ENCODE peak calls at places on chromosomes 5 and 9, in nine cellular contexts. Q is IMR-90, U is tibial artery, L is cardiac muscle cell, M is A673, O is uterus, G is heart left ventricle, P is H7, C is astrocyte. A is an unnamed sample. For H3K36me3, the result is how much of the 10 kb centered on the place peaks cover.

GRCh38 chr5:126615286-126615685 is 14.5 kb downstream of the PHAX start:
- DNase-seq in Q (no peak), O (no peak), M (no peak), L (no peak), P (no peak), G (no peak), C (no peak), U (no peak), A (no peak)

GRCh38 chr9:126719677-126720435 is 85.0 kb upstream of the ZBTB43 start:
- DNase-seq in M (peak), L (peak), C (peak), O (no peak), U (peak), Q (peak), P (peak), G (peak), A (peak)

GRCh38 chr9:112793213-112793810 is 42.8 kb downstream of the SNX30 start:
- DNase-seq in Q (peak), U (peak), G (peak), M (peak), C (peak), L (peak), O (peak), P (peak), A (peak)

GRCh38 chr9:127535834-127536233 is 76.2 kb upstream of the STXBP1 start:
- DNase-seq in M (no peak), G (no peak), L (no peak), C (no peak), P (no peak), U (no peak), O (peak), Q (peak), A (peak)

GRCh38 chr5:145129797-145130196 is 705.3 kb downstream of the PRELID2 start:
- DNase-seq in L (no peak), P (no peak), M (no peak), U (no peak), C (no peak), Q (no peak), G (no peak), O (no peak), A (no peak)

GRCh38 chr9:113579270-113580040 is 115.9 kb downstream of the RGS3 start:
- DNase-seq in O (no peak), P (peak), C (no peak), M (no peak), Q (peak), U (peak), L (no peak), G (peak), A (no peak)

GRCh38 chr9:94011134-94011533 is 56.0 kb upstream of the BARX1 start:
- DNase-seq in C (no peak), O (peak), P (no peak), G (no peak), M (no peak), Q (no peak), U (no peak), L (peak), A (peak)

GRCh38 chr5:150070277-150070638 is 16.1 kb downstream of the CSF1R start:
- DNase-seq in G (no peak), M (no peak), C (no peak), O (no peak), P (peak), U (no peak), L (no peak), Q (no peak), A (no peak)

GRCh38 chr5:54867310-54867944 is 118.0 kb downstream of the ESM1 start:
- DNase-seq in P (peak), G (no peak), M (peak), L (peak), O (no peak), Q (peak), C (peak), U (no peak), A (peak)

GRCh38 chr5:113081881-113082546 is 105.4 kb downstream of the DCP2 start:
- DNase-seq in P (no peak), C (peak), O (no peak), M (no peak), G (no peak), U (no peak), L (peak), Q (peak), A (peak)

GRCh38 chr5:181187500-181188213 is 17.3 kb downstream of the TRIM7 start:
- DNase-seq in Q (peak), G (peak), O (peak), C (peak), M (peak), P (peak), U (peak), L (peak), A (peak)

GRCh38 chr5:91212336-91213092 is 170.6 kb downstream of the ARRDC3 start:
- DNase-seq in G (no peak), Q (peak), L (peak), C (peak), U (peak), O (peak), M (peak), P (no peak), A (peak)

GRCh38 chr9:74493512-74493911 is 3.6 kb upstream of the RORB start:
- DNase-seq in O (no peak), C (no peak), Q (no peak), U (no peak), P (peak), M (no peak), L (no peak), G (no peak), A (no peak)

GRCh38 chr5:14729448-14730385 is 65.2 kb downstream of the OTULIN start:
- DNase-seq in L (no peak), C (no peak), P (no peak), O (no peak), G (no peak), U (no peak), M (no peak), Q (no peak), A (no peak)

GRCh38 chr9:16469184-16469583 is 401.3 kb downstream of the BNC2 start:
- DNase-seq in M (no peak), O (no peak), P (no peak), C (no peak), L (no peak), G (no peak), U (no peak), Q (no peak), A (no peak)

GRCh38 chr9:87682618-87683017 is 43.3 kb upstream of the CTSL start:
- DNase-seq in M (no peak), L (no peak), Q (no peak), G (no peak), C (no peak), U (no peak), P (no peak), O (no peak), A (no peak)

GRCh38 chr9:19787672-19788071 is 1.2 kb downstream of the SLC24A2 start:
- DNase-seq in U (no peak), O (no peak), P (no peak), G (no peak), M (no peak), Q (no peak), C (no peak), L (no peak), A (no peak)

GRCh38 chr9:120388000-120388855 is 191.7 kb downstream of the CDK5RAP2 start:
- DNase-seq in O (no peak), G (no peak), Q (no peak), L (no peak), C (no peak), P (no peak), M (no peak), U (no peak), A (no peak)
- H3K36me3 ChIP-seq in O (under half), G (under half), Q (under half), L (under half), C (under half), P (under half), M (under half), U (half or more), A (under half)

GRCh38 chr9:137441289-137441934 is at the start of gene ENTPD8:
- DNase-seq in P (peak), Q (no peak), G (peak), U (no peak), L (no peak), C (no peak), M (peak), O (no peak), A (no peak)
- H3K36me3 ChIP-seq in P (under half), Q (under half), G (under half), U (under half), L (under half), C (under half), M (under half), O (under half), A (under half)

GRCh38 chr9:96581823-96582598 is 37.6 kb downstream of the CDC14B start:
- DNase-seq in L (no peak), C (no peak), P (no peak), M (no peak), G (no peak), U (no peak), Q (no peak), O (no peak), A (no peak)
- H3K36me3 ChIP-seq in L (under half), C (under half), P (under half), M (under half), G (under half), U (under half), Q (under half), O (under half), A (under half)

DNA sequence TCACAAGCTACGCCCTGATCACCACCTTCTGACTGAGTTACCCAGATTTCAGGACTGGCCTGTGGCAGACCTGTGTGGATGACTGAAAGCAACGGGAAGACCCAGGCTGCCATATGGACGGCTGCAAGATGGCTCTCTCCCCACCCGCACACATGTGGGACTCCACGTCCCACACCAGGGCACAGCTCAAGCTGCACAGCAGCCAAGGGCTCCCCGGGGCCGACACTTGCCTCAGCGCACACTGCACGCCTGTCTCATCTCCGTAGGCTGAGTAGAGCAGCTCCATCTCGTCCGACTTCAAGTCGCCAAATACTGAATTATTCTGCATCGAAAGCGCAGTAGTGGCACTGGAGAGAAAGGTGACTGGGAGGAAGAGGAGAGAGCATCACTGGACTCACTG is 14.5 kb downstream of the BRD9 start:
- DNase-seq in M (no peak), Q (no peak), U (no peak), L (no peak), P (no peak), C (no peak), G (peak), O (no peak), A (no peak)
- H3K36me3 ChIP-seq in M (half or more), Q (half or more), U (half or more), L (under half), P (under half), C (under half), G (half or more), O (under half), A (under half)

DNA sequence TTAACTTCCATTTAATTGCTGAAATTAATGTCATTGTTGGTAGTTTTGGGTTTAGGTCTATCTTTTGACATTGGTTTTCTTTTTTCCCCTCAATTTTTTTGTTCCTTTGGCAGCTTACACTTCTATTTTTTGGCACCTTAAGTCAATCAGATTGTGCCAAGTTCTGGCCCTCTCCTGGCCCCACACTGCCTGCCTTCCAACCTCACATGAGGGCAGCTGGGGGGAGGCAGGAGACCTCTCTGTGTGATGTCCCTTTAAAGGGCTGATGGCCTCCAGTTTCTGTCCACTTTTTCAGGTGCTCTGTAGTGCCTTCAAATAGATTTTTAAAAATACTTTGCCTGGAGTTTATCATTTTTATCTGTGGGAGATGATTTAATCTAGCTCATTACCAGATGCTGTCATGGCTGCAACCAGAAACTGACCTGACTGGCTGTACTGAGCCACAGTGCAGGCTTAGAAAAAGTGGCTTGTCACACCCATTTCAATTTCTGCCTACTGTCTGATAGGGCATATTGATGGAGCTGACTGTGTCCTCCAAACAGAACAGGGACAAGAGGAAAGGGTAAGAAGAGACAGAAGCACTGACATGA is 196.6 kb downstream of the FANCC start:
- DNase-seq in L (no peak), Q (no peak), C (no peak), P (no peak), O (no peak), U (no peak), G (no peak), M (no peak), A (no peak)
- H3K36me3 ChIP-seq in L (under half), Q (under half), C (under half), P (under half), O (under half), U (under half), G (under half), M (under half), A (under half)

GRCh38 chr9:110073356-110073666 is 134.6 kb downstream of the C9orf152 start:
- DNase-seq in L (no peak), Q (no peak), U (no peak), M (no peak), C (no peak), P (no peak), G (no peak), O (no peak), A (no peak)
- H3K36me3 ChIP-seq in L (under half), Q (under half), U (under half), M (under half), C (under half), P (under half), G (under half), O (under half), A (under half)

GRCh38 chr9:132204883-132205282 is 43.0 kb downstream of the NTNG2 start:
- DNase-seq in M (no peak), G (no peak), P (no peak), O (no peak), L (no peak), U (no peak), C (no peak), Q (no peak), A (no peak)
- H3K36me3 ChIP-seq in M (under half), G (under half), P (under half), O (under half), L (under half), U (under half), C (under half), Q (under half), A (under half)

GRCh38 chr9:2055203-2055658 is 40.1 kb downstream of the SMARCA2 start:
- DNase-seq in Q (peak), U (no peak), C (peak), O (no peak), P (no peak), L (peak), G (no peak), M (no peak), A (peak)
- H3K36me3 ChIP-seq in Q (under half), U (under half), C (under half), O (under half), P (under half), L (under half), G (half or more), M (under half), A (under half)

DNA sequence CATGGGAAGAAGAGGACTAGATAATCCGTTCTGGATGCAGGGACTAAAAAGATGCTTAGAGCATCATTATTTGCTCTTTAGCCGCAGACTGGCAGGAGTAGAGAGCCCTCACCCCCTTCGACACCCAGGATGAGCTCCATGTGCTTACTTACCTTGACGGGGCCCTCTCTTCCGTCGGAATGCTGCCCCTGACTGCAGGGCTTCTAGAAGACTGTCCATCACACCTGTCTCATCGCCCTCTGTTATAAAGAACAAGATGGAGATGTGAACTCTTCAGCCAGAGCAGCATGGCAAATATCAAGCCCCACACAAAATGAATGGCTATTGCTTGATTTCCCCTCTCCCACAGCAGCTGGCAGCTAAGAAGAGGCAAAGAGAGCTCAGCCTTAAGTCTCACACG is 35.1 kb downstream of the PCDHGC5 start:
- DNase-seq in P (no peak), G (no peak), L (no peak), O (no peak), C (no peak), U (no peak), M (no peak), Q (no peak), A (no peak)
- H3K36me3 ChIP-seq in P (under half), G (half or more), L (under half), O (under half), C (under half), U (under half), M (under half), Q (under half), A (under half)

GRCh38 chr9:79461735-79462134 is 110.0 kb upstream of the TLE4 start:
- DNase-seq in C (no peak), Q (no peak), P (no peak), L (no peak), O (no peak), U (no peak), G (no peak), M (peak), A (no peak)
- H3K36me3 ChIP-seq in C (under half), Q (under half), P (under half), L (under half), O (under half), U (under half), G (under half), M (under half), A (under half)

A was measured in fibroblast of lung.